ENCODE peak calls at places on chromosomes 7 and 10, in five cellular contexts. M is GM23248, U is hippocampal formation, O is GM13976, C is HuH-7.5. R is an unnamed sample.

GRCh38 chr7:2362385-2363088 is 7.9 kb downstream of the EIF3B start:
- DNase-seq in C (no peak), U (no peak), O (no peak), M (no peak), R (no peak)

GRCh38 chr7:27111753-27112277 is 9.3 kb upstream of the HOXA2 start:
- DNase-seq in C (no peak), M (no peak), U (no peak), O (no peak), R (no peak)

GRCh38 chr10:133128126-133129081 is 31.6 kb upstream of the KNDC1 start:
- DNase-seq in M (no peak), C (no peak), O (no peak), U (no peak), R (no peak)

GRCh38 chr10:74823791-74824183 is 2.6 kb upstream of the KAT6B start:
- DNase-seq in M (no peak), C (no peak), U (no peak), O (no peak), R (no peak)

GRCh38 chr10:24645022-24645421 is 78.7 kb downstream of the ARHGAP21 start:
- DNase-seq in O (no peak), M (no peak), U (no peak), C (no peak), R (no peak)

GRCh38 chr7:132877578-132877977 is 204.3 kb downstream of the CHCHD3 start:
- DNase-seq in U (no peak), C (no peak), M (no peak), O (no peak), R (no peak)

GRCh38 chr7:25282194-25282593 is 53.9 kb upstream of the NPVF start:
- DNase-seq in U (no peak), O (no peak), C (no peak), M (no peak), R (no peak)

GRCh38 chr7:35975851-35976454 is 175.1 kb downstream of the SEPTIN7 start:
- DNase-seq in C (peak), M (peak), U (peak), O (peak), R (no peak)

GRCh38 chr7:155236386-155236785 is 61.3 kb upstream of the INSIG1 start:
- DNase-seq in M (no peak), U (no peak), C (no peak), O (no peak), R (no peak)

R was measured in head of caudate nucleus.